ENCODE peak calls at places on chromosomes 13 and 19, in six cellular contexts. One of them, this sample, is unnamed.

GRCh38 chr13:40673414-40673813 is 7.0 kb upstream of the FOXO1 start:
- DNase-seq in HFF-Myc: no peak
- DNase-seq in CD4-positive, alpha-beta memory T cell: no peak
- DNase-seq in C1 segment of cervical spinal cord: no peak
- DNase-seq in DND-41: no peak
- DNase-seq in GM20000: no peak
- DNase-seq in this sample: no peak

GRCh38 chr13:114078501-114079451 is 53.6 kb downstream of the RASA3 start:
- DNase-seq in CD4-positive, alpha-beta memory T cell: no peak
- DNase-seq in C1 segment of cervical spinal cord: no peak
- DNase-seq in DND-41: no peak
- DNase-seq in GM20000: no peak
- DNase-seq in HFF-Myc: peak
- DNase-seq in this sample: no peak

GRCh38 chr13:78743972-78744371 is 85.0 kb upstream of the OBI1 start:
- DNase-seq in GM20000: no peak
- DNase-seq in DND-41: no peak
- DNase-seq in C1 segment of cervical spinal cord: no peak
- DNase-seq in CD4-positive, alpha-beta memory T cell: no peak
- DNase-seq in HFF-Myc: no peak
- DNase-seq in this sample: no peak

GRCh38 chr13:23469901-23470525 is 36.5 kb upstream of the SACS start:
- DNase-seq in HFF-Myc: peak
- DNase-seq in DND-41: no peak
- DNase-seq in GM20000: no peak
- DNase-seq in CD4-positive, alpha-beta memory T cell: no peak
- DNase-seq in C1 segment of cervical spinal cord: no peak
- DNase-seq in this sample: no peak

GRCh38 chr13:41306271-41307150 is 4.6 kb upstream of the NAA16 start:
- DNase-seq in GM20000: no peak
- DNase-seq in DND-41: no peak
- DNase-seq in HFF-Myc: no peak
- DNase-seq in CD4-positive, alpha-beta memory T cell: no peak
- DNase-seq in C1 segment of cervical spinal cord: no peak
- DNase-seq in this sample: no peak

GRCh38 chr19:17679526-17680234 is 8.5 kb downstream of the UNC13A start:
- DNase-seq in HFF-Myc: no peak
- DNase-seq in DND-41: no peak
- DNase-seq in GM20000: no peak
- DNase-seq in C1 segment of cervical spinal cord: no peak
- DNase-seq in CD4-positive, alpha-beta memory T cell: no peak
- DNase-seq in this sample: no peak

GRCh38 chr19:623974-624373 is 9.4 kb downstream of the POLRMT start:
- DNase-seq in HFF-Myc: peak
- DNase-seq in DND-41: no peak
- DNase-seq in GM20000: no peak
- DNase-seq in C1 segment of cervical spinal cord: no peak
- DNase-seq in CD4-positive, alpha-beta memory T cell: no peak
- DNase-seq in this sample: no peak

GRCh38 chr19:42246143-42246868 is 3.9 kb upstream of the GSK3A start:
- DNase-seq in HFF-Myc: no peak
- DNase-seq in DND-41: no peak
- DNase-seq in CD4-positive, alpha-beta memory T cell: no peak
- DNase-seq in C1 segment of cervical spinal cord: peak
- DNase-seq in GM20000: no peak
- DNase-seq in this sample: no peak

GRCh38 chr19:58372311-58373133 is 8.3 kb downstream of the ZNF837 start:
- DNase-seq in C1 segment of cervical spinal cord: no peak
- DNase-seq in GM20000: no peak
- DNase-seq in DND-41: no peak
- DNase-seq in HFF-Myc: no peak
- DNase-seq in CD4-positive, alpha-beta memory T cell: no peak
- DNase-seq in this sample: no peak

GRCh38 chr13:85406269-85406975 is 392.8 kb downstream of the SLITRK6 start:
- DNase-seq in DND-41: no peak
- DNase-seq in CD4-positive, alpha-beta memory T cell: no peak
- DNase-seq in GM20000: no peak
- DNase-seq in C1 segment of cervical spinal cord: peak
- DNase-seq in HFF-Myc: no peak
- DNase-seq in this sample: no peak

GRCh38 chr13:42788601-42789000 is 7.2 kb downstream of the FAM216B start:
- DNase-seq in GM20000: no peak
- DNase-seq in DND-41: no peak
- DNase-seq in HFF-Myc: no peak
- DNase-seq in CD4-positive, alpha-beta memory T cell: no peak
- DNase-seq in C1 segment of cervical spinal cord: no peak
- DNase-seq in this sample: no peak

GRCh38 chr19:15452111-15453047 is 2.6 kb upstream of the WIZ start:
- DNase-seq in HFF-Myc: no peak
- DNase-seq in DND-41: peak
- DNase-seq in CD4-positive, alpha-beta memory T cell: no peak
- DNase-seq in C1 segment of cervical spinal cord: no peak
- DNase-seq in GM20000: no peak
- DNase-seq in this sample: peak

GRCh38 chr13:85737952-85738351 is 61.3 kb downstream of the SLITRK6 start:
- DNase-seq in GM20000: no peak
- DNase-seq in HFF-Myc: no peak
- DNase-seq in CD4-positive, alpha-beta memory T cell: no peak
- DNase-seq in DND-41: no peak
- DNase-seq in C1 segment of cervical spinal cord: no peak
- DNase-seq in this sample: no peak

GRCh38 chr13:50529154-50529882 is 314.2 kb downstream of the DLEU7 start:
- DNase-seq in GM20000: no peak
- DNase-seq in HFF-Myc: no peak
- DNase-seq in C1 segment of cervical spinal cord: peak
- DNase-seq in CD4-positive, alpha-beta memory T cell: no peak
- DNase-seq in DND-41: peak
- DNase-seq in this sample: no peak

GRCh38 chr19:13256918-13257317 is 106.7 kb downstream of the IER2 start:
- DNase-seq in DND-41: no peak
- DNase-seq in C1 segment of cervical spinal cord: no peak
- DNase-seq in HFF-Myc: no peak
- DNase-seq in GM20000: no peak
- DNase-seq in CD4-positive, alpha-beta memory T cell: no peak
- DNase-seq in this sample: no peak

GRCh38 chr13:36370108-36370429 is 23.9 kb upstream of the SPART start:
- DNase-seq in CD4-positive, alpha-beta memory T cell: no peak
- DNase-seq in HFF-Myc: no peak
- DNase-seq in GM20000: no peak
- DNase-seq in DND-41: no peak
- DNase-seq in C1 segment of cervical spinal cord: peak
- DNase-seq in this sample: no peak

GRCh38 chr13:42214445-42214844 is 57.5 kb upstream of the AKAP11 start:
- DNase-seq in DND-41: no peak
- DNase-seq in GM20000: no peak
- DNase-seq in C1 segment of cervical spinal cord: no peak
- DNase-seq in CD4-positive, alpha-beta memory T cell: no peak
- DNase-seq in HFF-Myc: no peak
- DNase-seq in this sample: no peak

GRCh38 chr13:78054152-78054551 is 135.5 kb upstream of the EDNRB start:
- DNase-seq in C1 segment of cervical spinal cord: no peak
- DNase-seq in DND-41: no peak
- DNase-seq in GM20000: no peak
- DNase-seq in CD4-positive, alpha-beta memory T cell: no peak
- DNase-seq in HFF-Myc: no peak
- DNase-seq in this sample: no peak

GRCh38 chr13:78030351-78030750 is 111.7 kb upstream of the EDNRB start:
- DNase-seq in DND-41: no peak
- DNase-seq in C1 segment of cervical spinal cord: no peak
- DNase-seq in CD4-positive, alpha-beta memory T cell: no peak
- DNase-seq in HFF-Myc: no peak
- DNase-seq in GM20000: no peak
- DNase-seq in this sample: no peak

GRCh38 chr13:29319451-29319850 is 276.0 kb downstream of the SLC7A1 start:
- DNase-seq in DND-41: no peak
- DNase-seq in HFF-Myc: no peak
- DNase-seq in C1 segment of cervical spinal cord: no peak
- DNase-seq in CD4-positive, alpha-beta memory T cell: no peak
- DNase-seq in GM20000: no peak
- DNase-seq in this sample: no peak

GRCh38 chr19:3984584-3984907 is 717 bp downstream of the EEF2 start:
- DNase-seq in GM20000: peak
- DNase-seq in HFF-Myc: no peak
- DNase-seq in C1 segment of cervical spinal cord: no peak
- DNase-seq in CD4-positive, alpha-beta memory T cell: no peak
- DNase-seq in DND-41: no peak
- DNase-seq in this sample: no peak

GRCh38 chr19:44718441-44719261 is 19.7 kb downstream of the CEACAM16 start:
- DNase-seq in DND-41: no peak
- DNase-seq in GM20000: no peak
- DNase-seq in CD4-positive, alpha-beta memory T cell: no peak
- DNase-seq in HFF-Myc: peak
- DNase-seq in C1 segment of cervical spinal cord: no peak
- DNase-seq in this sample: no peak

GRCh38 chr19:3404324-3405260 is 38.2 kb downstream of the NFIC start:
- DNase-seq in HFF-Myc: peak
- DNase-seq in CD4-positive, alpha-beta memory T cell: no peak
- DNase-seq in C1 segment of cervical spinal cord: peak
- DNase-seq in GM20000: no peak
- DNase-seq in DND-41: no peak
- DNase-seq in this sample: no peak

GRCh38 chr19:16623576-16623975 is 4.4 kb downstream of the MED26 start:
- DNase-seq in HFF-Myc: no peak
- DNase-seq in C1 segment of cervical spinal cord: no peak
- DNase-seq in DND-41: no peak
- DNase-seq in GM20000: peak
- DNase-seq in CD4-positive, alpha-beta memory T cell: no peak
- DNase-seq in this sample: no peak

GRCh38 chr19:15640904-15641597 is 354 bp downstream of the CYP4F3 start:
- DNase-seq in CD4-positive, alpha-beta memory T cell: no peak
- DNase-seq in HFF-Myc: no peak
- DNase-seq in DND-41: no peak
- DNase-seq in GM20000: no peak
- DNase-seq in C1 segment of cervical spinal cord: no peak
- DNase-seq in this sample: no peak

GRCh38 chr13:29713841-29714240 is 118.4 kb upstream of the SLC7A1 start:
- DNase-seq in DND-41: no peak
- DNase-seq in GM20000: no peak
- DNase-seq in CD4-positive, alpha-beta memory T cell: no peak
- DNase-seq in C1 segment of cervical spinal cord: no peak
- DNase-seq in HFF-Myc: no peak
- DNase-seq in this sample: no peak

GRCh38 chr13:66673401-66673800 is 556.7 kb downstream of the PCDH9 start:
- DNase-seq in HFF-Myc: peak
- DNase-seq in C1 segment of cervical spinal cord: no peak
- DNase-seq in CD4-positive, alpha-beta memory T cell: no peak
- DNase-seq in DND-41: no peak
- DNase-seq in GM20000: no peak
- DNase-seq in this sample: no peak

GRCh38 chr13:49549289-49549688 is 36.1 kb downstream of the RCBTB1 start:
- DNase-seq in C1 segment of cervical spinal cord: no peak
- DNase-seq in GM20000: no peak
- DNase-seq in HFF-Myc: no peak
- DNase-seq in DND-41: no peak
- DNase-seq in CD4-positive, alpha-beta memory T cell: no peak
- DNase-seq in this sample: no peak

GRCh38 chr19:5331790-5332189 is 8.8 kb downstream of the PTPRS start:
- DNase-seq in HFF-Myc: no peak
- DNase-seq in CD4-positive, alpha-beta memory T cell: no peak
- DNase-seq in GM20000: no peak
- DNase-seq in DND-41: no peak
- DNase-seq in C1 segment of cervical spinal cord: no peak
- DNase-seq in this sample: no peak

GRCh38 chr13:32022292-32022691 is 9.3 kb upstream of the FRY start:
- DNase-seq in HFF-Myc: no peak
- DNase-seq in GM20000: no peak
- DNase-seq in CD4-positive, alpha-beta memory T cell: no peak
- DNase-seq in C1 segment of cervical spinal cord: no peak
- DNase-seq in DND-41: no peak
- DNase-seq in this sample: no peak

GRCh38 chr19:3655402-3656072 is 28.9 kb upstream of the CACTIN start:
- DNase-seq in C1 segment of cervical spinal cord: no peak
- DNase-seq in GM20000: no peak
- DNase-seq in DND-41: no peak
- DNase-seq in HFF-Myc: peak
- DNase-seq in CD4-positive, alpha-beta memory T cell: no peak
- DNase-seq in this sample: no peak

GRCh38 chr19:56934438-56935090 is 94.0 kb upstream of the PEG3 start:
- DNase-seq in C1 segment of cervical spinal cord: no peak
- DNase-seq in GM20000: no peak
- DNase-seq in HFF-Myc: no peak
- DNase-seq in CD4-positive, alpha-beta memory T cell: no peak
- DNase-seq in DND-41: no peak
- DNase-seq in this sample: no peak

GRCh38 chr19:35596366-35596999 is 10.5 kb downstream of the PMIS2 start:
- DNase-seq in GM20000: peak
- DNase-seq in HFF-Myc: no peak
- DNase-seq in C1 segment of cervical spinal cord: no peak
- DNase-seq in CD4-positive, alpha-beta memory T cell: peak
- DNase-seq in DND-41: peak
- DNase-seq in this sample: no peak

This sample was measured in progenitor cell of endocrine pancreas.